ENCODE peak calls at places on chromosomes 5 and 9, in five cellular contexts. F is K562, E is body of pancreas, B is mucosa of descending colon, R is cardiac muscle cell. A is an unnamed sample. For H3K4me1, the result is how much of the 10 kb centered on the place peaks cover.

GRCh38 chr5:102341918-102342317 is 45.8 kb upstream of the SLCO4C1 start:
- DNase-seq in F (no peak), E (no peak), B (no peak), R (no peak), A (no peak)

GRCh38 chr5:40615586-40616193 is 64.0 kb upstream of the PTGER4 start:
- DNase-seq in F (no peak), E (no peak), B (no peak), R (peak), A (no peak)

GRCh38 chr9:93567271-93567959 is 9.0 kb upstream of the PHF2 start:
- DNase-seq in F (no peak), E (no peak), B (no peak), R (no peak), A (no peak)

GRCh38 chr5:154593091-154593490 is 115.1 kb upstream of the HAND1 start:
- DNase-seq in F (no peak), E (no peak), B (no peak), R (peak), A (no peak)

GRCh38 chr9:109258619-109259321 is 62.1 kb downstream of the EPB41L4B start:
- DNase-seq in F (no peak), E (peak), B (no peak), R (no peak), A (no peak)

GRCh38 chr5:77972545-77973252 is 196.6 kb upstream of the TBCA start:
- DNase-seq in F (no peak), E (no peak), B (no peak), R (no peak), A (no peak)

GRCh38 chr9:79694676-79695400 is 123.1 kb downstream of the TLE4 start:
- DNase-seq in F (no peak), E (no peak), B (no peak), R (peak), A (no peak)

GRCh38 chr5:54904425-54904824 is 81.0 kb downstream of the ESM1 start:
- DNase-seq in F (no peak), E (no peak), B (no peak), R (peak), A (peak)

GRCh38 chr9:98707158-98708102 is 1.3 kb downstream of the GABBR2 start:
- DNase-seq in F (peak), E (no peak), B (no peak), R (peak), A (no peak)

DNA sequence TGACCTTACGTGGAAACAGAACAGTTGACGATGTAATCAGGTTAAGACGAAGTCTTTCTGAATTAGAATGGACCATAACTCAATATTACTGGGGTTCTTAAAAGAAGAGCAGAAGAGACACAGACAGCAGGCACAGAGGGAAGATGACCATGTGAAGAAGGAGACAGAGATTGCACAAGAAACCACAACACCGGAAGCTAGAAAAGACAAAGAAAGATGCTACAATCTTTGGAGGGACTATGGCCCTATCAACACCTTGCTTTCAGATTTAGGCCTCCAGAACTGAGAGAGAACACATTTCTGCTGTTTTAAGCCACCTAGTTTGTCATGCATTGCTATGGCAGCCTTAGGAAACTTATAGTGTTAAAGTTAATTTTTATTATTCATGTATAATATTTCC is 27.1 kb downstream of the CDH9 start:
- DNase-seq in F (no peak), E (no peak), B (no peak), R (no peak), A (no peak)
- TF ChIP-seq CTCF in F (no peak), E (no peak), B (no peak), R (no peak), A (no peak)

GRCh38 chr9:17216011-17216410 is 81.2 kb downstream of the CNTLN start:
- DNase-seq in F (no peak), E (no peak), B (no peak), R (no peak), A (no peak)
- H3K4me1 ChIP-seq in F (under half), E (under half), B (under half), R (under half), A (under half)

DNA sequence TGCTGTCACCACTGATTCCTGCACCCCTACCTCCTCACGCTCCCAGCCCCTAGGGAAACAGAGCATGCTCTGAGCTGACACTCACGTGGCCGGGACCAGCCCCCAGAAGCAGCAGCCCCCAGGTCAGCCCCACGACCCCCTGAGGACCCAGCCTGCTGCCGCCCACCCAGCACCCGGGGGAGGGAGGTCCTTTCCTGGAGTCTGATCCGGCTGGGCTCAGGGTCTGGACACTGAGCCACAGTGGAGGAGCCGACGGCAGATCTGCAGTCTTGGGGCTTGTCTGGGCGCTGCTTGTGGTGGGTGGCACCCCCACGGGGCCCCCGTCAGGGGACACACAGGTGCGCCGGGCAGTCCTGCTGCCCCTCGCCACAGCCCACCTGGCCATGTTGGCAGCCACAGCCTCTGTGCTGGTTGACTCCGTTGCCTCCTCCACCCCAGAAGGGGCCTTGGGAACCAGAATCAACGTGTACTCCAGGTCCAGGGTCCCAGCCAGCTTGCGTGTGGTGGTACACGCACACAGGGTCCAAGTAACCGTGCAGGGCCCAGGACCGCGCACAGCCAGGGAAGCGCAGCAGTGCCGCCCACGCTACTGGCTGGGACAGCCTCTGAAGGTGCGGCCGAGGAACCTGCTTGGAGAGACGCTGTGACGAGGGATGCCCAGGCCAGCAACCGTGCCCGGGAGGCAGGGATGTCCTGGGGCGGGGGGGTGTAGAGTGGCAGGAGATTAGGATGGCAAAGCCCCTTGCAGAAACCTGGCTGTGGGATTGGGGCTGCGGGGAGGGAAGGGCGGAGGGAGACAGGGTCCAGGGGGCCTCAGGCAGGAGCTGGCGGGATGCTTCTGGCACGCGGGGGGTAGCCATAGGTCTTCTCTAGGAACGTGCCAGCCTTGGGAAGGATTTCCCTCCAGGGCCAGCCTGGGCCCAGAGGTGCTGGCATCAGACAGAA is 3.5 kb downstream of the DNLZ start:
- DNase-seq in F (no peak), E (no peak), B (no peak), R (no peak), A (no peak)
- TF ChIP-seq CTCF in F (no peak), E (no peak), B (no peak), R (no peak), A (no peak)

GRCh38 chr5:172746725-172747124 is 24.3 kb downstream of the DUSP1 start:
- DNase-seq in F (no peak), E (no peak), B (no peak), R (no peak), A (no peak)
- H3K4me1 ChIP-seq in F (under half), E (under half), B (under half), R (under half), A (under half)

GRCh38 chr5:107378218-107378899 is 292.4 kb downstream of the EFNA5 start:
- DNase-seq in F (no peak), E (no peak), B (no peak), R (no peak), A (peak)

GRCh38 chr5:107383414-107383813 is 287.3 kb downstream of the EFNA5 start:
- DNase-seq in F (no peak), E (no peak), B (no peak), R (no peak), A (no peak)

GRCh38 chr5:107384256-107384655 is 286.5 kb downstream of the EFNA5 start:
- DNase-seq in F (no peak), E (no peak), B (no peak), R (no peak), A (no peak)

GRCh38 chr5:107380654-107381053 is 290.1 kb downstream of the EFNA5 start:
- DNase-seq in F (no peak), E (no peak), B (no peak), R (no peak), A (no peak)

DNA sequence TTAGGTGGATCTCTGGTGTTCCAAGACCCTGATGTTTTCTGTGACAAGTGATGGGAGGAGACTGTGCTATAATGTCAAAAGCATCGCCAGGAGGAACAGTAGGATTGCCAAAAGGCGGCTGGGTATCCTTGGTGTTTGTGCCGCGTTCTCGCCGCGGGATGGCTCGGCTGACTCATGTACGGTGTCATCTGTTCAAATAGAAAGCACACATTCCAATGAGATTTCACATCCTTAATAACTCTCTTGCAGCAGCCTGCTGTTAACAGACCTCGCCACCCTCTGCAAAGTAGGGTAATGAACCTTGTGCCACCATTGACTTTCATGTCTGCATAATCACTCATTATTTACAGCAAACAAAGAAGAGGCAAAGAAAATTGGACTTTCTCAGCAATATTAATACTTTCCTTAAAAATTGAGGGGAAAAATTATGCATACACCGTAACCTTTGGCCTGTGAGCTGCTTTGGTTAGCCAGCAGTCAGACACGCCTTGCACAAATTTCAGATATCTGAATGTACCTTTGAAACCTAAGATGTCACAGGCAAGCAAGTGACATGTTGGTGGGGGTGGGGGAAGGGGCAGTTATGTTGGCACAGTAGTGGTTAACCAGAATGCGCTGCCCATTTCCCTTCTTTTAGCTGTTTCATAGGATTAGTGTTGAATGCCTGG is 289.4 kb downstream of the EFNA5 start:
- DNase-seq in F (no peak), E (no peak), B (no peak), R (peak), A (peak)
- TF ChIP-seq CTCF in F (no peak), E (no peak), B (no peak), R (no peak), A (no peak)

DNA sequence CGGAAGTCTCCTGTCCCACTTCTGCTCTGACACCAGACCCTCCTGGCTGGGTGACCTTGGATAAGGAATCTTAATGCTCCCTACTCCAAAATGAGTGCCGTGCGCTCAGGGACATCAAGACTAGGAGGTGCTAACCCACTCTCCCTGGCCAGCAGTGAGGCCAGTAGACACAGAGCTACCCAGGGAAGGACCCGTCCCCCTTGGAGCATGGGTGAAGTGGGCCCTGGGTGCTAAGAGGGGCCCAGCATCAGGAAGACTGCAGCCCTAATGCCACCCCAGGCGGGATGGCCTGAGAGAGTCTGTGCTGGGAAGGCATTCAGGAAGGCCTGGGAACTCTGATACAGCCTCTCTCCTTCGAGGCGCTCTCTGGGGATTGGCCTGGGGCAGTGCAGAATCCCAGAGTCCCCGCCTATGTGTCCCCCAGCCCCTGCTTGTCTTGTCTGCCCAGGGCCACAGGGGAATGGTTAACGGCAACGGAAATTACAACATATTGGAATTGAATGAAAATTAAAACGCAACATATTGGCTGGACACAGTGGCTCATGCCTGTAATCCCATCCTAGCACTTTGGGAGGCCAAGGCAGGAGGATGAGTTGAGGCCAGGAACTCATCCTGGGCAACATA is 29.7 kb upstream of the RNU6ATAC start:
- DNase-seq in F (no peak), E (peak), B (peak), R (no peak), A (no peak)
- H3K4me1 ChIP-seq in F (under half), E (under half), B (under half), R (under half), A (under half)

GRCh38 chr5:163567811-163568210 is 62.4 kb downstream of the MAT2B start:
- DNase-seq in F (no peak), E (no peak), B (no peak), R (no peak), A (no peak)

GRCh38 chr5:163565931-163566608 is 60.7 kb downstream of the MAT2B start:
- DNase-seq in F (no peak), E (peak), B (no peak), R (peak), A (peak)

GRCh38 chr5:163566678-163567077 is 61.3 kb downstream of the MAT2B start:
- DNase-seq in F (no peak), E (no peak), B (no peak), R (no peak), A (no peak)

GRCh38 chr5:163571755-163572154 is 66.3 kb downstream of the MAT2B start:
- DNase-seq in F (no peak), E (no peak), B (no peak), R (peak), A (no peak)

DNA sequence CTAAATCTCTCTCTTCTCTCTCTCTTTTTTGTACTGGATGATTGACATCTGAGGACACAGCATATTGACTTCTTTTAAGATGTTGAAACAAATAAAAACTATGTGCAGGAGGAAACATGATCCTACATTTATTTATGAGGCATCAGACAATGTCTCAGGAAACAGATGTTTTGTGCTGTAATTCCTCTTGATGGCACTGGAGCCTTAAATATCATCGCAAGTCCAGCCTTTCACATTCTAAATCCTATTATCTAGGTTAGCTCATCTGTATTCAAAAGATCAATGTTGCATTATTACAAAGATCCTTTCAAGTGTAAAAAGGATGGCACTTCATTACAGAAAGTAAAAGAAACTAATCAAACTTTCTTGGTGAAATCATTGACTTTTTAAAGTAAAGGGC is 63.9 kb downstream of the MAT2B start:
- DNase-seq in F (no peak), E (no peak), B (no peak), R (peak), A (no peak)
- TF ChIP-seq CTCF in F (no peak), E (no peak), B (no peak), R (peak), A (no peak)